ENCODE peak calls at places on chromosomes 12 and 14, in nine cellular contexts. Y is left colon, V is foreskin fibroblast, K is Panc1, S is fibroblast of the aortic adventitia, C is HCT116, R is activated T-cell treated with anti-CD3 and anti-CD28 coated beads for 1 hour, D is HS-27A, T is fibroblast of pulmonary artery. I is an unnamed sample.

GRCh38 chr14:21852061-21852664 is 178.5 kb upstream of the OR4E1 start:
- DNase-seq in Y (peak), V (no peak), K (peak), S (peak), C (peak), R (peak), D (no peak), T (peak), I (no peak)

GRCh38 chr14:99807413-99808132 is 14.4 kb downstream of the EML1 start:
- DNase-seq in Y (no peak), V (no peak), K (no peak), S (peak), C (no peak), R (no peak), D (no peak), T (peak), I (no peak)

GRCh38 chr14:26290007-26290530 is 307.8 kb downstream of the NOVA1 start:
- DNase-seq in Y (no peak), V (peak), K (no peak), S (peak), C (no peak), R (no peak), D (no peak), T (peak), I (no peak)

GRCh38 chr12:28844718-28845117 is 304.4 kb upstream of the FAR2 start:
- DNase-seq in Y (no peak), V (no peak), K (no peak), S (no peak), C (no peak), R (no peak), D (no peak), T (no peak), I (no peak)

GRCh38 chr12:1927751-1928351 is 9.4 kb upstream of the CACNA2D4 start:
- DNase-seq in Y (no peak), V (peak), K (no peak), S (peak), C (no peak), R (no peak), D (no peak), T (peak), I (peak)

GRCh38 chr12:12513416-12514006 is 49.2 kb downstream of the DUSP16 start:
- DNase-seq in Y (no peak), V (no peak), K (no peak), S (no peak), C (no peak), R (no peak), D (no peak), T (no peak), I (no peak)

GRCh38 chr12:9673404-9674225 is 4.1 kb downstream of the CLEC2D start:
- DNase-seq in Y (peak), V (peak), K (no peak), S (peak), C (peak), R (no peak), D (peak), T (peak), I (no peak)

GRCh38 chr12:6463858-6464257 is 6.6 kb downstream of the VAMP1 start:
- DNase-seq in Y (no peak), V (no peak), K (no peak), S (no peak), C (no peak), R (no peak), D (no peak), T (no peak), I (no peak)

GRCh38 chr12:32264995-32265394 is 134.4 kb upstream of the FGD4 start:
- DNase-seq in Y (no peak), V (peak), K (no peak), S (no peak), C (no peak), R (no peak), D (no peak), T (peak), I (no peak)

GRCh38 chr12:93618891-93619410 is 46.5 kb downstream of the SOCS2 start:
- DNase-seq in Y (no peak), V (no peak), K (no peak), S (no peak), C (no peak), R (no peak), D (no peak), T (no peak), I (no peak)

GRCh38 chr14:52694761-52695480 is 437 bp downstream of the ERO1A start:
- DNase-seq in Y (peak), V (peak), K (no peak), S (peak), C (no peak), R (peak), D (no peak), T (peak), I (no peak)

GRCh38 chr14:23025181-23025788 is 9.4 kb downstream of the PSMB5 start:
- DNase-seq in Y (no peak), V (no peak), K (no peak), S (no peak), C (no peak), R (no peak), D (no peak), T (no peak), I (no peak)

GRCh38 chr12:6078378-6079083 is 45.9 kb downstream of the VWF start:
- DNase-seq in Y (no peak), V (no peak), K (no peak), S (peak), C (no peak), R (no peak), D (no peak), T (peak), I (no peak)

GRCh38 chr14:94173471-94173884 is 644 bp upstream of the PPP4R4 start:
- DNase-seq in Y (peak), V (peak), K (no peak), S (no peak), C (no peak), R (peak), D (no peak), T (no peak), I (no peak)

GRCh38 chr14:36656769-36657408 is 4.8 kb upstream of the PAX9 start:
- DNase-seq in Y (no peak), V (no peak), K (no peak), S (no peak), C (no peak), R (no peak), D (no peak), T (no peak), I (no peak)

GRCh38 chr14:31787377-31787776 is 226.2 kb downstream of the NUBPL start:
- DNase-seq in Y (no peak), V (no peak), K (no peak), S (no peak), C (peak), R (no peak), D (peak), T (peak), I (no peak)

GRCh38 chr14:55904086-55904485 is 214.1 kb upstream of the PELI2 start:
- DNase-seq in Y (no peak), V (no peak), K (no peak), S (no peak), C (no peak), R (no peak), D (no peak), T (no peak), I (no peak)

GRCh38 chr12:53803703-53804102 is 51.9 kb upstream of the CISTR start:
- DNase-seq in Y (no peak), V (no peak), K (no peak), S (no peak), C (no peak), R (no peak), D (no peak), T (no peak), I (no peak)

GRCh38 chr14:24251880-24252288 is 9.5 kb upstream of the TINF2 start:
- DNase-seq in Y (no peak), V (peak), K (no peak), S (no peak), C (no peak), R (no peak), D (no peak), T (peak), I (no peak)

GRCh38 chr12:8689606-8690175 is 8.1 kb upstream of the RIMKLB start:
- DNase-seq in Y (no peak), V (no peak), K (no peak), S (no peak), C (no peak), R (no peak), D (no peak), T (no peak), I (no peak)

GRCh38 chr12:321606-322326 is 59.1 kb upstream of the SLC6A13 start:
- DNase-seq in Y (no peak), V (no peak), K (no peak), S (peak), C (peak), R (no peak), D (no peak), T (peak), I (no peak)

GRCh38 chr12:28258998-28259397 is 68.7 kb downstream of the CCDC91 start:
- DNase-seq in Y (no peak), V (peak), K (no peak), S (peak), C (no peak), R (no peak), D (peak), T (peak), I (no peak)

GRCh38 chr12:4115570-4115969 is 158.0 kb upstream of the CCND2 start:
- DNase-seq in Y (no peak), V (no peak), K (no peak), S (no peak), C (no peak), R (no peak), D (no peak), T (no peak), I (no peak)

GRCh38 chr12:107092669-107093546 is 441 bp downstream of the CRY1 start:
- DNase-seq in Y (peak), V (no peak), K (no peak), S (peak), C (no peak), R (peak), D (no peak), T (peak), I (peak)

I was measured in ureter.